ENCODE peak calls at places on chromosomes 7 and 10, in eight cellular contexts. K, F, Y, Z, X, R, H and U are unnamed samples.

GRCh38 chr10:75347211-75347610 is 54.4 kb downstream of the ZNF503 start:
- DNase-seq in K (no peak), F (no peak), Y (no peak), Z (no peak), X (no peak), R (no peak), H (no peak), U (no peak)

GRCh38 chr7:120981117-120981516 is 7.4 kb upstream of the CPED1 start:
- DNase-seq in K (no peak), F (no peak), Y (no peak), Z (no peak), X (no peak), R (no peak), H (no peak), U (no peak)

GRCh38 chr7:90256778-90257177 is 11.8 kb downstream of the CFAP69 start:
- DNase-seq in K (no peak), F (no peak), Y (no peak), Z (no peak), X (no peak), R (no peak), H (no peak), U (no peak)

GRCh38 chr7:100044719-100045118 is 4.9 kb upstream of the ZSCAN21 start:
- DNase-seq in K (no peak), F (no peak), Y (peak), Z (peak), X (peak), R (peak), H (no peak), U (peak)

GRCh38 chr7:18900236-18900635 is 217.2 kb downstream of the TWIST1 start:
- DNase-seq in K (no peak), F (no peak), Y (no peak), Z (no peak), X (no peak), R (no peak), H (no peak), U (no peak)

GRCh38 chr7:122750389-122750788 is 47.7 kb upstream of the RNF148 start:
- DNase-seq in K (no peak), F (no peak), Y (no peak), Z (no peak), X (no peak), R (no peak), H (no peak), U (no peak)

GRCh38 chr7:47536705-47537611 is 45.0 kb downstream of the TNS3 start:
- DNase-seq in K (peak), F (peak), Y (no peak), Z (peak), X (peak), R (peak), H (peak), U (no peak)

GRCh38 chr10:11345224-11346054 is 266.0 kb downstream of the USP6NL start:
- DNase-seq in K (no peak), F (no peak), Y (peak), Z (no peak), X (peak), R (no peak), H (no peak), U (no peak)

GRCh38 chr7:154905615-154906014 is 97.3 kb downstream of the PAXIP1 start:
- DNase-seq in K (no peak), F (no peak), Y (no peak), Z (no peak), X (no peak), R (no peak), H (no peak), U (no peak)

GRCh38 chr7:139777948-139778841 is at the start of gene HIPK2:
- DNase-seq in K (peak), F (peak), Y (peak), Z (peak), X (peak), R (peak), H (peak), U (peak)
- TF ChIP-seq POLR2A in K (peak), F (no peak), Y (peak), Z (no peak), X (no peak), R (peak), H (no peak), U (no peak)

GRCh38 chr7:1537631-1538412 is 7.3 kb downstream of the MAFK start:
- DNase-seq in K (peak), F (peak), Y (peak), Z (peak), X (peak), R (peak), H (peak), U (peak)
- TF ChIP-seq POLR2A in K (peak), F (no peak), Y (peak), Z (peak), X (peak), R (peak), H (peak), U (no peak)

DNA sequence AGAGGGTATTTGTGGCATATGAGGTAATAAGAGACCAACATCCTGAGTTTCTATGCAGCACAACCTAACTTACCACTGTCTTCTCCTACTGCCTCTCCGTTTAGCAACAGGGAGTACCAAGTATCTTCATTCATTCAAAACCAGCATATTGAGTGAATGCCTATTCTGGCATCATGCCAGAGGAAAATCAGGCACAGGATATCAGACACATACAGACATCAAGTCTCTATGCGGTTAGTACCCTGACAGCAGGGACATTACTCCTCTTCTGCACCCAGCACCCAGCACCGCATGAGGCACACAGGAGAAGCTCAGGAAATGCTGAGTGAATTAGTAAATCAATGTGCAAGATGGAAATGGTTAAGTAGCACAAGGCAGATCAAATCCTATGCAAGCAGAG is 146.2 kb downstream of the PLXNA4 start:
- DNase-seq in K (no peak), F (no peak), Y (no peak), Z (no peak), X (no peak), R (no peak), H (no peak), U (no peak)
- TF ChIP-seq POLR2A in K (no peak), F (no peak), Y (no peak), Z (no peak), X (no peak), R (no peak), H (no peak), U (no peak)

GRCh38 chr10:35316346-35316967 is 19.9 kb upstream of the CCNY start:
- DNase-seq in K (no peak), F (no peak), Y (no peak), Z (no peak), X (no peak), R (no peak), H (no peak), U (no peak)
- TF ChIP-seq POLR2A in K (no peak), F (no peak), Y (no peak), Z (no peak), X (no peak), R (no peak), H (no peak), U (no peak)

GRCh38 chr7:129832701-129833227 is 120.0 kb downstream of the UBE2H start:
- DNase-seq in K (no peak), F (no peak), Y (no peak), Z (no peak), X (no peak), R (no peak), H (no peak), U (no peak)

GRCh38 chr7:129841465-129841864 is 111.3 kb downstream of the UBE2H start:
- DNase-seq in K (no peak), F (no peak), Y (no peak), Z (no peak), X (no peak), R (no peak), H (no peak), U (no peak)

GRCh38 chr7:129835436-129836020 is 117.2 kb downstream of the UBE2H start:
- DNase-seq in K (no peak), F (no peak), Y (no peak), Z (no peak), X (no peak), R (no peak), H (no peak), U (peak)

GRCh38 chr7:129840757-129841156 is 112.0 kb downstream of the UBE2H start:
- DNase-seq in K (no peak), F (no peak), Y (no peak), Z (no peak), X (no peak), R (no peak), H (no peak), U (no peak)

GRCh38 chr7:129836983-129837382 is 115.8 kb downstream of the UBE2H start:
- DNase-seq in K (no peak), F (no peak), Y (no peak), Z (no peak), X (no peak), R (no peak), H (no peak), U (no peak)
- TF ChIP-seq POLR2A in K (no peak), F (no peak), Y (no peak), Z (no peak), X (no peak), R (no peak), H (no peak), U (no peak)

GRCh38 chr7:76393116-76394031 is 16.1 kb downstream of the SSC4D start:
- DNase-seq in K (peak), F (peak), Y (peak), Z (peak), X (peak), R (peak), H (peak), U (peak)
- TF ChIP-seq POLR2A in K (peak), F (no peak), Y (peak), Z (peak), X (peak), R (peak), H (no peak), U (peak)